ENCODE peak calls at places on chromosomes 13 and 19, in five cellular contexts. J is SHP77 treated with DMSO at 0.1 percent for 48 hours, A is AG04450, Q is epithelial cell of esophagus, H is T-helper 9 cell. B is an unnamed sample.

GRCh38 chr13:29540799-29541198 is 54.7 kb downstream of the SLC7A1 start:
- DNase-seq in Q (no peak), J (no peak), A (no peak), H (no peak), B (no peak)

GRCh38 chr13:46908511-46908910 is 11.7 kb upstream of the HTR2A start:
- DNase-seq in Q (no peak), H (no peak), A (no peak), J (no peak), B (no peak)

GRCh38 chr13:48235100-48235813 is 2.3 kb downstream of the ITM2B start:
- DNase-seq in H (peak; percentile 6), Q (peak; percentile 66), A (no peak), J (no peak), B (peak; percentile 54)

GRCh38 chr19:690203-690602 is 5.0 kb downstream of the PRSS57 start:
- DNase-seq in H (no peak), Q (no peak), J (no peak), A (no peak), B (no peak)

GRCh38 chr13:49300716-49301589 is 53.2 kb downstream of the CDADC1 start:
- DNase-seq in H (peak; percentile 25), J (peak; percentile 65), A (peak; percentile 48), Q (peak; percentile 71), B (peak; percentile 67)

GRCh38 chr13:33032037-33032625 is 15.9 kb downstream of the KL start:
- DNase-seq in H (no peak), Q (no peak), A (no peak), J (no peak), B (no peak)

GRCh38 chr13:75307370-75307984 is 174.5 kb downstream of the TBC1D4 start:
- DNase-seq in H (no peak), A (no peak), Q (no peak), J (no peak), B (no peak)

GRCh38 chr19:6238256-6238642 is 41.5 kb downstream of the MLLT1 start:
- DNase-seq in H (no peak), Q (no peak), A (no peak), J (no peak), B (no peak)

GRCh38 chr13:40368123-40368891 is 298.1 kb downstream of the FOXO1 start:
- DNase-seq in H (no peak), J (no peak), Q (no peak), A (no peak), B (no peak)

B was measured in bronchial epithelial cell.